ENCODE peak calls at places on chromosomes 12 and 14, in six cellular contexts. One of them, this sample, is unnamed.

GRCh38 chr14:52327374-52328226 is 13.5 kb downstream of the PTGER2 start:
- DNase-seq in ovary: no peak
- DNase-seq in effector memory CD4-positive, alpha-beta T cell: no peak
- DNase-seq in tibial artery: no peak
- DNase-seq in Peyer's patch: no peak
- DNase-seq in breast epithelium: no peak
- DNase-seq in this sample: no peak

GRCh38 chr12:56632701-56633464 is 2.8 kb upstream of the BAZ2A start:
- DNase-seq in ovary: no peak
- DNase-seq in effector memory CD4-positive, alpha-beta T cell: no peak
- DNase-seq in tibial artery: no peak
- DNase-seq in Peyer's patch: no peak
- DNase-seq in breast epithelium: no peak
- DNase-seq in this sample: no peak

GRCh38 chr14:105853089-105853906 is 326.9 kb downstream of the TMEM121 start:
- DNase-seq in ovary: peak; percentile 5
- DNase-seq in effector memory CD4-positive, alpha-beta T cell: no peak
- DNase-seq in tibial artery: peak; percentile 57
- DNase-seq in Peyer's patch: peak; percentile 15
- DNase-seq in breast epithelium: peak; percentile 7
- DNase-seq in this sample: no peak

GRCh38 chr14:71652368-71652767 is 279.9 kb upstream of the RGS6 start:
- DNase-seq in ovary: no peak
- DNase-seq in effector memory CD4-positive, alpha-beta T cell: no peak
- DNase-seq in tibial artery: no peak
- DNase-seq in Peyer's patch: no peak
- DNase-seq in breast epithelium: no peak
- DNase-seq in this sample: no peak

GRCh38 chr12:82299617-82300016 is 58.6 kb downstream of the CCDC59 start:
- DNase-seq in ovary: no peak
- DNase-seq in effector memory CD4-positive, alpha-beta T cell: no peak
- DNase-seq in tibial artery: no peak
- DNase-seq in Peyer's patch: no peak
- DNase-seq in breast epithelium: no peak
- DNase-seq in this sample: no peak

GRCh38 chr12:39413836-39414771 is 28.8 kb downstream of the KIF21A start:
- DNase-seq in ovary: no peak
- DNase-seq in effector memory CD4-positive, alpha-beta T cell: no peak
- DNase-seq in tibial artery: no peak
- DNase-seq in Peyer's patch: no peak
- DNase-seq in breast epithelium: no peak
- DNase-seq in this sample: no peak

GRCh38 chr12:54561164-54561563 is 11.8 kb downstream of the PDE1B start:
- DNase-seq in ovary: peak; percentile 74
- DNase-seq in effector memory CD4-positive, alpha-beta T cell: no peak
- DNase-seq in tibial artery: peak; percentile 87
- DNase-seq in Peyer's patch: peak; percentile 24
- DNase-seq in breast epithelium: no peak
- DNase-seq in this sample: no peak

GRCh38 chr12:26870491-26871419 is 37.8 kb upstream of the ITPR2 start:
- DNase-seq in ovary: no peak
- DNase-seq in effector memory CD4-positive, alpha-beta T cell: no peak
- DNase-seq in tibial artery: no peak
- DNase-seq in Peyer's patch: no peak
- DNase-seq in breast epithelium: no peak
- DNase-seq in this sample: peak; percentile 83

GRCh38 chr12:108832730-108833354 is 24.5 kb downstream of the SSH1 start:
- DNase-seq in ovary: no peak
- DNase-seq in effector memory CD4-positive, alpha-beta T cell: no peak
- DNase-seq in tibial artery: no peak
- DNase-seq in Peyer's patch: no peak
- DNase-seq in breast epithelium: peak; percentile 50
- DNase-seq in this sample: peak; percentile 31

GRCh38 chr14:49497725-49498348 is 88.3 kb downstream of the RPS29 start:
- DNase-seq in ovary: no peak
- DNase-seq in effector memory CD4-positive, alpha-beta T cell: no peak
- DNase-seq in tibial artery: no peak
- DNase-seq in Peyer's patch: no peak
- DNase-seq in breast epithelium: no peak
- DNase-seq in this sample: peak; percentile 1

GRCh38 chr14:69333791-69334337 is 64.2 kb downstream of the ERH start:
- DNase-seq in ovary: no peak
- DNase-seq in effector memory CD4-positive, alpha-beta T cell: no peak
- DNase-seq in tibial artery: no peak
- DNase-seq in Peyer's patch: no peak
- DNase-seq in breast epithelium: no peak
- DNase-seq in this sample: no peak

GRCh38 chr14:32603992-32604391 is 274.9 kb downstream of the AKAP6 start:
- DNase-seq in ovary: no peak
- DNase-seq in effector memory CD4-positive, alpha-beta T cell: no peak
- DNase-seq in tibial artery: no peak
- DNase-seq in Peyer's patch: no peak
- DNase-seq in breast epithelium: no peak
- DNase-seq in this sample: no peak

GRCh38 chr12:85575115-85576096 is 260.8 kb downstream of the RASSF9 start:
- DNase-seq in ovary: peak; percentile 21
- DNase-seq in effector memory CD4-positive, alpha-beta T cell: no peak
- DNase-seq in tibial artery: no peak
- DNase-seq in Peyer's patch: no peak
- DNase-seq in breast epithelium: no peak
- DNase-seq in this sample: peak; percentile 58

GRCh38 chr12:123444396-123445026 is 8.0 kb upstream of the RILPL2 start:
- DNase-seq in ovary: no peak
- DNase-seq in effector memory CD4-positive, alpha-beta T cell: no peak
- DNase-seq in tibial artery: no peak
- DNase-seq in Peyer's patch: no peak
- DNase-seq in breast epithelium: no peak
- DNase-seq in this sample: no peak

GRCh38 chr12:113271853-113272561 is 50.7 kb downstream of the TPCN1 start:
- DNase-seq in ovary: peak; percentile 80
- DNase-seq in effector memory CD4-positive, alpha-beta T cell: no peak
- DNase-seq in tibial artery: peak; percentile 94
- DNase-seq in Peyer's patch: peak; percentile 32
- DNase-seq in breast epithelium: peak; percentile 74
- DNase-seq in this sample: no peak

GRCh38 chr12:92604786-92605185 is 98.0 kb upstream of the PLEKHG7 start:
- DNase-seq in ovary: no peak
- DNase-seq in effector memory CD4-positive, alpha-beta T cell: no peak
- DNase-seq in tibial artery: no peak
- DNase-seq in Peyer's patch: no peak
- DNase-seq in breast epithelium: no peak
- DNase-seq in this sample: no peak

GRCh38 chr12:131721548-131721947 is 10.7 kb downstream of the SFSWAP start:
- DNase-seq in ovary: no peak
- DNase-seq in effector memory CD4-positive, alpha-beta T cell: no peak
- DNase-seq in tibial artery: no peak
- DNase-seq in Peyer's patch: no peak
- DNase-seq in breast epithelium: no peak
- DNase-seq in this sample: no peak

GRCh38 chr12:111426341-111427185 is 20.8 kb downstream of the SH2B3 start:
- DNase-seq in ovary: no peak
- DNase-seq in effector memory CD4-positive, alpha-beta T cell: peak; percentile 28
- DNase-seq in tibial artery: no peak
- DNase-seq in Peyer's patch: no peak
- DNase-seq in breast epithelium: no peak
- DNase-seq in this sample: no peak

GRCh38 chr12:44372259-44372658 is 503.9 kb downstream of the NELL2 start:
- DNase-seq in ovary: no peak
- DNase-seq in effector memory CD4-positive, alpha-beta T cell: no peak
- DNase-seq in tibial artery: no peak
- DNase-seq in Peyer's patch: no peak
- DNase-seq in breast epithelium: no peak
- DNase-seq in this sample: no peak

GRCh38 chr12:84624601-84625000 is 288.0 kb downstream of the SLC6A15 start:
- DNase-seq in ovary: no peak
- DNase-seq in effector memory CD4-positive, alpha-beta T cell: no peak
- DNase-seq in tibial artery: no peak
- DNase-seq in Peyer's patch: no peak
- DNase-seq in breast epithelium: no peak
- DNase-seq in this sample: no peak

GRCh38 chr14:68181395-68182326 is 362.1 kb downstream of the RAD51B start:
- DNase-seq in ovary: no peak
- DNase-seq in effector memory CD4-positive, alpha-beta T cell: no peak
- DNase-seq in tibial artery: no peak
- DNase-seq in Peyer's patch: no peak
- DNase-seq in breast epithelium: no peak
- DNase-seq in this sample: no peak

GRCh38 chr14:22549981-22550670 is 38.9 kb downstream of the DAD1 start:
- DNase-seq in ovary: no peak
- DNase-seq in effector memory CD4-positive, alpha-beta T cell: peak; percentile 75
- DNase-seq in tibial artery: no peak
- DNase-seq in Peyer's patch: peak; percentile 59
- DNase-seq in breast epithelium: no peak
- DNase-seq in this sample: no peak

GRCh38 chr12:104816845-104817503 is 141.1 kb downstream of the SLC41A2 start:
- DNase-seq in ovary: no peak
- DNase-seq in effector memory CD4-positive, alpha-beta T cell: no peak
- DNase-seq in tibial artery: no peak
- DNase-seq in Peyer's patch: no peak
- DNase-seq in breast epithelium: no peak
- DNase-seq in this sample: no peak

GRCh38 chr12:6890789-6891624 is 13.6 kb upstream of the LRRC23 start:
- DNase-seq in ovary: peak; percentile 99
- DNase-seq in effector memory CD4-positive, alpha-beta T cell: peak; percentile 96
- DNase-seq in tibial artery: peak; percentile 99
- DNase-seq in Peyer's patch: peak; percentile 99
- DNase-seq in breast epithelium: peak; percentile 96
- DNase-seq in this sample: peak; percentile 99

GRCh38 chr12:6883683-6884082 is 10.6 kb upstream of the SPSB2 start:
- DNase-seq in ovary: no peak
- DNase-seq in effector memory CD4-positive, alpha-beta T cell: no peak
- DNase-seq in tibial artery: no peak
- DNase-seq in Peyer's patch: no peak
- DNase-seq in breast epithelium: no peak
- DNase-seq in this sample: no peak

GRCh38 chr12:6888360-6888759 is 15.3 kb upstream of the SPSB2 start:
- DNase-seq in ovary: no peak
- DNase-seq in effector memory CD4-positive, alpha-beta T cell: no peak
- DNase-seq in tibial artery: no peak
- DNase-seq in Peyer's patch: no peak
- DNase-seq in breast epithelium: no peak
- DNase-seq in this sample: no peak

GRCh38 chr12:6884539-6884938 is 11.4 kb upstream of the SPSB2 start:
- DNase-seq in ovary: no peak
- DNase-seq in effector memory CD4-positive, alpha-beta T cell: no peak
- DNase-seq in tibial artery: no peak
- DNase-seq in Peyer's patch: no peak
- DNase-seq in breast epithelium: no peak
- DNase-seq in this sample: no peak

DNA sequence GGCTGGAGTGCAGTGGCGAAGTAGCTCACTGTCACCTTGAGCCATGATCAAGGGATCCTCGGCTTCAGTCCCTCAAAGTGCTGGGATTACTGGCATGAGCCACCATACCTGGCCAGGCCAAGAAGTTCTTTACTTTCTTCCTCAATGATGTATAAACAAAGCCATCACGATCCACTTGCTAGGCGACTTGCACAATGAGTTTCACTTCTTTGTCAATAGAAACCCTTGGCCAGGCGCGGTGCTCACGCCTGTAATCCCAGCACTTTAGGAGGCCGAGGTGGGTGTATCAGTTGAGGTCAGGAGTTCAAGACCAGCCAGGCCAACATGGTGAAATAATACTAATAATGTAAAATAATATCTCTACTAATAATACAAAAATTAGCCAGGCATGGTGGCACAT is 14.4 kb upstream of the SPSB2 start:
- DNase-seq in ovary: no peak
- DNase-seq in effector memory CD4-positive, alpha-beta T cell: no peak
- DNase-seq in tibial artery: no peak
- DNase-seq in Peyer's patch: no peak
- DNase-seq in breast epithelium: no peak
- DNase-seq in this sample: no peak
- H3K27ac ChIP-seq in ovary: no peak overlapping the region
- H3K27ac ChIP-seq in effector memory CD4-positive, alpha-beta T cell: no peak overlapping the region
- H3K27ac ChIP-seq in tibial artery: no peak overlapping the region
- H3K27ac ChIP-seq in Peyer's patch: no peak overlapping the region
- H3K27ac ChIP-seq in breast epithelium: no peak overlapping the region
- H3K27ac ChIP-seq in this sample: no peak overlapping the region

DNA sequence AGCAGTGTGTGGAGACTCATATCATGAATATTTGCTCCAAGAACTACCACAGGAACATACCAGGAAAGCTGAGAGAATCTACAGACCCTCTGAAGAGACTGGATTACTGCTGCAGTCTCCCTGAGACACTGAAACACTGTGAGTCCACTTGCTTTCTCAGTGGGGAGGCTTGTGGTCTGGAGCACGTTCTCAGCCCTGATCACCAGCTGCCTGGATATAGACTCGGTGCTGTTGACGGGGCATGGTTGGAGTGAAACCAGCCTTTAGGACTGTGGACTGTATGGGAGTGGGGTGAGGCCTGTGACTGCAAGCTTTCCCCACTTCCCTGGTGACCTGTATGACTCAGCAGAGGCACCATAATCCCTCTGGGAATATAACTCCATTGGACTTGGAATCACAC is 525.8 kb upstream of the FBXO33 start:
- DNase-seq in ovary: no peak
- DNase-seq in effector memory CD4-positive, alpha-beta T cell: no peak
- DNase-seq in tibial artery: no peak
- DNase-seq in Peyer's patch: no peak
- DNase-seq in breast epithelium: no peak
- DNase-seq in this sample: no peak
- H3K4me1 ChIP-seq in ovary: no peaks in the 10 kb centered on the region
- H3K4me1 ChIP-seq in effector memory CD4-positive, alpha-beta T cell: no peaks in the 10 kb centered on the region
- H3K4me1 ChIP-seq in tibial artery: no peaks in the 10 kb centered on the region
- H3K4me1 ChIP-seq in Peyer's patch: no peaks in the 10 kb centered on the region
- H3K4me1 ChIP-seq in breast epithelium: no peaks in the 10 kb centered on the region
- H3K4me1 ChIP-seq in this sample: no peaks in the 10 kb centered on the region

GRCh38 chr12:70754330-70754741 is 117.1 kb upstream of the PTPRB start:
- DNase-seq in ovary: no peak
- DNase-seq in effector memory CD4-positive, alpha-beta T cell: no peak
- DNase-seq in tibial artery: no peak
- DNase-seq in Peyer's patch: no peak
- DNase-seq in breast epithelium: no peak
- DNase-seq in this sample: no peak
- H3K4me3 ChIP-seq in ovary: peak overlapping the region; percentile 22
- H3K4me3 ChIP-seq in effector memory CD4-positive, alpha-beta T cell: no peak overlapping the region
- H3K4me3 ChIP-seq in tibial artery: peak overlapping the region; percentile 39
- H3K4me3 ChIP-seq in Peyer's patch: no peak overlapping the region
- H3K4me3 ChIP-seq in breast epithelium: no peak overlapping the region
- H3K4me3 ChIP-seq in this sample: no peak overlapping the region

GRCh38 chr14:81162941-81163340 is 57.8 kb downstream of the GTF2A1 start:
- DNase-seq in ovary: no peak
- DNase-seq in effector memory CD4-positive, alpha-beta T cell: no peak
- DNase-seq in tibial artery: no peak
- DNase-seq in Peyer's patch: no peak
- DNase-seq in breast epithelium: no peak
- DNase-seq in this sample: no peak

GRCh38 chr14:81165188-81165587 is 55.6 kb downstream of the GTF2A1 start:
- DNase-seq in ovary: no peak
- DNase-seq in effector memory CD4-positive, alpha-beta T cell: no peak
- DNase-seq in tibial artery: no peak
- DNase-seq in Peyer's patch: no peak
- DNase-seq in breast epithelium: no peak
- DNase-seq in this sample: no peak

GRCh38 chr14:81166126-81166525 is 54.6 kb downstream of the GTF2A1 start:
- DNase-seq in ovary: no peak
- DNase-seq in effector memory CD4-positive, alpha-beta T cell: no peak
- DNase-seq in tibial artery: no peak
- DNase-seq in Peyer's patch: no peak
- DNase-seq in breast epithelium: no peak
- DNase-seq in this sample: no peak

GRCh38 chr14:81161749-81162148 is 59.0 kb downstream of the GTF2A1 start:
- DNase-seq in ovary: no peak
- DNase-seq in effector memory CD4-positive, alpha-beta T cell: no peak
- DNase-seq in tibial artery: no peak
- DNase-seq in Peyer's patch: no peak
- DNase-seq in breast epithelium: no peak
- DNase-seq in this sample: no peak

GRCh38 chr14:81164167-81164774 is 56.5 kb downstream of the GTF2A1 start:
- DNase-seq in ovary: no peak
- DNase-seq in effector memory CD4-positive, alpha-beta T cell: peak; percentile 8
- DNase-seq in tibial artery: peak; percentile 71
- DNase-seq in Peyer's patch: peak; percentile 31
- DNase-seq in breast epithelium: no peak
- DNase-seq in this sample: peak; percentile 94
- H3K27ac ChIP-seq in ovary: no peak overlapping the region
- H3K27ac ChIP-seq in effector memory CD4-positive, alpha-beta T cell: no peak overlapping the region
- H3K27ac ChIP-seq in tibial artery: no peak overlapping the region
- H3K27ac ChIP-seq in Peyer's patch: no peak overlapping the region
- H3K27ac ChIP-seq in breast epithelium: no peak overlapping the region
- H3K27ac ChIP-seq in this sample: peak overlapping the region; percentile 86